ENCODE peak calls at places on chromosomes 7 and 10, in eight cellular contexts. L is CD4-positive, alpha-beta T cell; D is fibroblast of lung; U is endothelial cell; P is NCI-H524; V is activated CD4-positive, alpha-beta T cell treated with anti-CD3 and anti-CD28 coated beads for 48 hours; J is posterior vena cava; Q is mammary epithelial cell. G is an unnamed sample.

GRCh38 chr7:56023500-56023899 is 27.7 kb downstream of the PSPH start:
- DNase-seq in J (no peak), P (no peak), D (no peak), U (no peak), L (no peak), V (no peak), Q (no peak), G (no peak)

GRCh38 chr7:149811221-149811620 is 27.0 kb upstream of the ZNF862 start:
- DNase-seq in L (no peak), J (no peak), U (no peak), D (peak), Q (no peak), V (no peak), P (no peak), G (no peak)

GRCh38 chr7:25517906-25518305 is 289.6 kb upstream of the NPVF start:
- DNase-seq in V (no peak), D (no peak), J (no peak), Q (no peak), L (no peak), P (no peak), U (no peak), G (no peak)

GRCh38 chr7:95441042-95441823 is 6.4 kb upstream of the PON2 start:
- DNase-seq in U (no peak), V (no peak), D (no peak), L (no peak), Q (peak), J (no peak), P (no peak), G (no peak)

GRCh38 chr7:4006687-4007086 is 675.4 kb upstream of the FOXK1 start:
- DNase-seq in J (no peak), D (no peak), Q (peak), P (no peak), L (no peak), U (no peak), V (no peak), G (no peak)

GRCh38 chr10:3763035-3763456 is 22.0 kb downstream of the KLF6 start:
- DNase-seq in P (no peak), Q (peak), L (no peak), D (peak), U (no peak), V (peak), J (no peak), G (no peak)

GRCh38 chr7:76386691-76387260 is 22.7 kb downstream of the SSC4D start:
- DNase-seq in J (no peak), P (peak), V (no peak), U (no peak), D (no peak), L (no peak), Q (no peak), G (no peak)

GRCh38 chr7:95772771-95773581 is 622 bp downstream of the DYNC1I1 start:
- DNase-seq in D (peak), P (peak), V (no peak), U (peak), J (peak), L (no peak), Q (peak), G (no peak)

GRCh38 chr10:92691591-92692084 is 1.9 kb downstream of the HHEX start:
- DNase-seq in D (no peak), P (no peak), U (peak), V (peak), L (no peak), Q (no peak), J (peak), G (no peak)

GRCh38 chr7:139775829-139776266 is 1.9 kb downstream of the HIPK2 start:
- DNase-seq in L (peak), U (peak), Q (peak), V (peak), P (peak), D (peak), J (no peak), G (peak)

GRCh38 chr7:104848386-104848990 is 165.5 kb upstream of the KMT2E start:
- DNase-seq in L (peak), J (no peak), D (peak), V (peak), U (peak), P (peak), Q (peak), G (peak)

GRCh38 chr7:26399309-26399610 is 107.6 kb downstream of the SNX10 start:
- DNase-seq in D (peak), P (no peak), U (peak), L (no peak), V (no peak), J (no peak), Q (no peak), G (no peak)

GRCh38 chr7:50304911-50305621 is 550 bp downstream of the IKZF1 start:
- DNase-seq in V (peak), Q (no peak), J (no peak), L (no peak), P (no peak), D (no peak), U (no peak), G (peak)

G was measured in effector memory CD8-positive, alpha-beta T cell.